ENCODE peak calls at places on chromosomes 1 and 21, in eight cellular contexts. One of them, this sample, is unnamed.

GRCh38 chr1:53949023-53949611 is 3.0 kb downstream of the LRRC42 start:
- DNase-seq in ovary: peak
- DNase-seq in transverse colon: no peak
- DNase-seq in stomach: no peak
- DNase-seq in spleen: no peak
- DNase-seq in A549: peak
- DNase-seq in adrenal gland: no peak
- DNase-seq in body of pancreas: peak
- DNase-seq in this sample: no peak

GRCh38 chr1:157585984-157586383 is 11.9 kb downstream of the FCRL4 start:
- DNase-seq in ovary: no peak
- DNase-seq in transverse colon: no peak
- DNase-seq in stomach: no peak
- DNase-seq in spleen: no peak
- DNase-seq in A549: no peak
- DNase-seq in adrenal gland: no peak
- DNase-seq in body of pancreas: no peak
- DNase-seq in this sample: no peak

GRCh38 chr21:28617300-28617699 is 375.4 kb downstream of the LTN1 start:
- DNase-seq in ovary: no peak
- DNase-seq in transverse colon: no peak
- DNase-seq in stomach: no peak
- DNase-seq in spleen: no peak
- DNase-seq in A549: no peak
- DNase-seq in adrenal gland: no peak
- DNase-seq in body of pancreas: no peak
- DNase-seq in this sample: no peak

GRCh38 chr1:77545970-77546369 is 136.5 kb downstream of the ZZZ3 start:
- DNase-seq in ovary: no peak
- DNase-seq in transverse colon: no peak
- DNase-seq in stomach: no peak
- DNase-seq in spleen: no peak
- DNase-seq in A549: no peak
- DNase-seq in adrenal gland: no peak
- DNase-seq in body of pancreas: no peak
- DNase-seq in this sample: no peak

GRCh38 chr1:203351037-203351625 is at the start of gene FMOD:
- DNase-seq in ovary: peak
- DNase-seq in transverse colon: peak
- DNase-seq in stomach: peak
- DNase-seq in spleen: no peak
- DNase-seq in A549: no peak
- DNase-seq in adrenal gland: peak
- DNase-seq in body of pancreas: peak
- DNase-seq in this sample: peak

GRCh38 chr1:164598719-164599118 is 39.7 kb downstream of the PBX1 start:
- DNase-seq in ovary: no peak
- DNase-seq in transverse colon: peak
- DNase-seq in stomach: no peak
- DNase-seq in spleen: no peak
- DNase-seq in A549: no peak
- DNase-seq in adrenal gland: no peak
- DNase-seq in body of pancreas: no peak
- DNase-seq in this sample: no peak

GRCh38 chr1:78176448-78176847 is 130.7 kb downstream of the GIPC2 start:
- DNase-seq in ovary: no peak
- DNase-seq in transverse colon: peak
- DNase-seq in stomach: no peak
- DNase-seq in spleen: no peak
- DNase-seq in A549: no peak
- DNase-seq in adrenal gland: no peak
- DNase-seq in body of pancreas: peak
- DNase-seq in this sample: no peak

GRCh38 chr1:231139125-231139649 is 22.7 kb upstream of the TRIM67 start:
- DNase-seq in ovary: no peak
- DNase-seq in transverse colon: no peak
- DNase-seq in stomach: no peak
- DNase-seq in spleen: no peak
- DNase-seq in A549: no peak
- DNase-seq in adrenal gland: no peak
- DNase-seq in body of pancreas: no peak
- DNase-seq in this sample: no peak

GRCh38 chr1:164914208-164914607 is 355.2 kb downstream of the PBX1 start:
- DNase-seq in ovary: no peak
- DNase-seq in transverse colon: no peak
- DNase-seq in stomach: no peak
- DNase-seq in spleen: no peak
- DNase-seq in A549: no peak
- DNase-seq in adrenal gland: no peak
- DNase-seq in body of pancreas: no peak
- DNase-seq in this sample: no peak

GRCh38 chr1:226569879-226570547 is 21.4 kb downstream of the STUM start:
- DNase-seq in ovary: no peak
- DNase-seq in transverse colon: no peak
- DNase-seq in stomach: no peak
- DNase-seq in spleen: peak
- DNase-seq in A549: peak
- DNase-seq in adrenal gland: no peak
- DNase-seq in body of pancreas: no peak
- DNase-seq in this sample: peak

GRCh38 chr21:26236281-26236680 is 65.7 kb upstream of the APP start:
- DNase-seq in ovary: no peak
- DNase-seq in transverse colon: no peak
- DNase-seq in stomach: no peak
- DNase-seq in spleen: no peak
- DNase-seq in A549: no peak
- DNase-seq in adrenal gland: no peak
- DNase-seq in body of pancreas: no peak
- DNase-seq in this sample: no peak

GRCh38 chr1:186806477-186806876 is 22.3 kb upstream of the PLA2G4A start:
- DNase-seq in ovary: no peak
- DNase-seq in transverse colon: no peak
- DNase-seq in stomach: no peak
- DNase-seq in spleen: no peak
- DNase-seq in A549: peak
- DNase-seq in adrenal gland: no peak
- DNase-seq in body of pancreas: peak
- DNase-seq in this sample: no peak

GRCh38 chr1:178038372-178038771 is 55.5 kb upstream of the RASAL2 start:
- DNase-seq in ovary: no peak
- DNase-seq in transverse colon: no peak
- DNase-seq in stomach: no peak
- DNase-seq in spleen: no peak
- DNase-seq in A549: no peak
- DNase-seq in adrenal gland: no peak
- DNase-seq in body of pancreas: no peak
- DNase-seq in this sample: no peak

GRCh38 chr1:212070720-212071302 is 35.3 kb downstream of the DTL start:
- DNase-seq in ovary: no peak
- DNase-seq in transverse colon: no peak
- DNase-seq in stomach: no peak
- DNase-seq in spleen: no peak
- DNase-seq in A549: peak
- DNase-seq in adrenal gland: no peak
- DNase-seq in body of pancreas: no peak
- DNase-seq in this sample: no peak

GRCh38 chr1:244097523-244098390 is 46.7 kb downstream of the ZBTB18 start:
- DNase-seq in ovary: no peak
- DNase-seq in transverse colon: no peak
- DNase-seq in stomach: no peak
- DNase-seq in spleen: no peak
- DNase-seq in A549: no peak
- DNase-seq in adrenal gland: no peak
- DNase-seq in body of pancreas: no peak
- DNase-seq in this sample: no peak

GRCh38 chr1:217713223-217713622 is 82.1 kb downstream of the SPATA17 start:
- DNase-seq in ovary: no peak
- DNase-seq in transverse colon: no peak
- DNase-seq in stomach: no peak
- DNase-seq in spleen: no peak
- DNase-seq in A549: no peak
- DNase-seq in adrenal gland: no peak
- DNase-seq in body of pancreas: no peak
- DNase-seq in this sample: no peak

GRCh38 chr21:39088831-39089380 is 94.3 kb downstream of the PSMG1 start:
- DNase-seq in ovary: no peak
- DNase-seq in transverse colon: no peak
- DNase-seq in stomach: no peak
- DNase-seq in spleen: peak
- DNase-seq in A549: no peak
- DNase-seq in adrenal gland: no peak
- DNase-seq in body of pancreas: no peak
- DNase-seq in this sample: no peak

GRCh38 chr1:226104671-226105121 is 42.2 kb downstream of the H3-3A start:
- DNase-seq in ovary: no peak
- DNase-seq in transverse colon: no peak
- DNase-seq in stomach: no peak
- DNase-seq in spleen: peak
- DNase-seq in A549: no peak
- DNase-seq in adrenal gland: no peak
- DNase-seq in body of pancreas: no peak
- DNase-seq in this sample: no peak

DNA sequence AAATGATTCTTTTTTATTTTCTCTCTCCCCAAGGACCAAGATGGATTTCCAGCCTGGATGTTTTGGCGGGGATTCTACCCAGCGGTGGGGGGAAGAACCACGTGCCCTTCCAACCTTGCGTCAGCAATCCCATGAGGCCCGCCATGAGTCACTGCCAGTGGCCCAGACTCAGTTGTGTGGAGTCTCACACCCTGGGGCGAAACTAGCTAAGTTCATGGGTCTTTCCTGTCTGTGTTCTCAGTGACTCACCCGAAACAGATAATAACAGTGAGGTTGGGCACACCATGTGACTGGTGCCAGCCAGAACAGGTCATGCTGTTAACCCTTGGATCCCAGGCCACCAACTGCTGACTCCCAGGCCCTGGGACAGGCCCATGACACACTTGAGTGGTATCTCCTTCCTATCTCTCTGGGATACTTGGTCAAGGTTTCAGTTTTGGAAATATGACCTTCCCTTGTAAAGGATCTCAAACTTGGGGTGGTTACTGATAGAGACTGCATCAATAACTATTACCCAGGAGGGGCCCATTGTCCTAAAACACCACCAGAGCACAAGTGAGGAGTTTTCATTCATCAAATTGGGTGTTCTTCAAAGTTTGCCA is 98.0 kb upstream of the DUSP10 start:
- DNase-seq in ovary: no peak
- DNase-seq in transverse colon: peak
- DNase-seq in stomach: peak
- DNase-seq in spleen: no peak
- DNase-seq in A549: peak
- DNase-seq in adrenal gland: peak
- DNase-seq in body of pancreas: peak
- DNase-seq in this sample: peak
- TF ChIP-seq POLR2A in ovary: no peak
- TF ChIP-seq POLR2A in transverse colon: no peak
- TF ChIP-seq POLR2A in stomach: no peak
- TF ChIP-seq POLR2A in spleen: no peak
- TF ChIP-seq POLR2A in A549: no peak
- TF ChIP-seq POLR2A in adrenal gland: no peak
- TF ChIP-seq POLR2A in body of pancreas: no peak
- TF ChIP-seq POLR2A in this sample: no peak

DNA sequence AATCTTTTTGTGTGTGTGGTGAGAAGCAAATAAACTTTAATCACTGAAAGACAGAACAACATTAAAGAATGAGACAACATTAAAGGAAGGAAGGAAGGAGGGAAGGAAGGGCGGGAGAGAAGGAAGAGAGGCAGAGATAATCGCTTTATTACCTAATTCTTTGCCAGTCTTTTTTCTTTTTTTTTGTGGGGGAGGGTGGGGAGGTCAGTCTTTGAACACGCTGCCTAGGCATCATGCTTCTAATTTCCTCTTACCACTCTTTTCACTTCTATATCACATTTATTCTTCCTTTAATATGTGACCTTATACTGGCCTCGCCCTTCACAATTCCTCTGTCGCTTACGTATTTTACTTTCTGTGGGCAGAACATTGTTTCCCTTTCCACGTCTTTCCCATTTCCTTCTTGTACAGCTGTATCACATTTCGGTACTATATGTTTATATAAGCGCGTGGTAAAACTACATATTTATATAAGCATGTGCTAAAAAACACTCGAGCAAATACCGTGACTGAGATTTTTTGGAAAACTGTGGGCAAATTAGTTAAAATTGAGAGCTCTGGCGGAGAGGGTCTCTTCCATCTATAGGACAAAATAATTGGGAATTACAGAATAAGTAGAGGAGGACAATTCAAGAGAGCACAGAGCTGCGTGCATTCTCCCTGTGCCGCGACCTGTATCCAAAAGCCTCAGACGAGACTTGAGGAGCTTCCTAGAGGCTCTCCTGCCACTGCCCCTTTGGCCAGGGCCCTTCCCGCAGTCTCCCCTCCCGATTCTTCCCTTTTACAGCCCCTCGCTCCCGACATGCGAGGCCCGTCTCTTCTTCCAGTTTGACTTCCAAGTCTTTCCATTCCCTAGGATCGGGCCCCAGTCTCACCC is 812 bp upstream of the PRKAA2 start:
- DNase-seq in ovary: peak
- DNase-seq in transverse colon: peak
- DNase-seq in stomach: no peak
- DNase-seq in spleen: no peak
- DNase-seq in A549: no peak
- DNase-seq in adrenal gland: no peak
- DNase-seq in body of pancreas: peak
- DNase-seq in this sample: no peak
- H3K4me3 ChIP-seq in ovary: peak
- H3K4me3 ChIP-seq in transverse colon: peak
- H3K4me3 ChIP-seq in stomach: peak
- H3K4me3 ChIP-seq in spleen: peak
- H3K4me3 ChIP-seq in A549: peak
- H3K4me3 ChIP-seq in adrenal gland: no peak
- H3K4me3 ChIP-seq in body of pancreas: peak
- H3K4me3 ChIP-seq in this sample: peak

DNA sequence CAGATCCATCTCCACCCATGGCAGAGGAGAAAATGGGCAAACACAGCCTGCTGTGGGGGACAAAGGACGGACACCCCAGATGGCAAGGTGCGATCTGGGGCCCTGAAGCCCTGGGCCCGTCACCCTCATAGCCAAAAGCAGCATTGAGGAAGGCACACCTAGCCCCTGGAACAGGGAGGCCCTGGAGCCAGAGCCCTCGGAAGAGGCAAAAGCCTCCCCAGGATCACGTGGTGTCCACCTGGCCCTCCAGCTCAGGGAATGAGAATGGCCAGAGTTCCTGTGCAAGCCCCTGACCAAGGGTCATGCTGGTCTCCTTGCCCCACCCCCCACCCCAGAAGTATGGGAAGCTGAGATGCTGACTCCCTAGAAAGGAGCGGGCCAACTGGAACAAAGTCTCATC is 971 bp upstream of the PDZK1IP1 start:
- DNase-seq in ovary: no peak
- DNase-seq in transverse colon: no peak
- DNase-seq in stomach: peak
- DNase-seq in spleen: peak
- DNase-seq in A549: no peak
- DNase-seq in adrenal gland: no peak
- DNase-seq in body of pancreas: no peak
- DNase-seq in this sample: no peak
- TF ChIP-seq CTCF in ovary: no peak
- TF ChIP-seq CTCF in transverse colon: no peak
- TF ChIP-seq CTCF in stomach: no peak
- TF ChIP-seq CTCF in spleen: no peak
- TF ChIP-seq CTCF in A549: no peak
- TF ChIP-seq CTCF in adrenal gland: no peak
- TF ChIP-seq CTCF in body of pancreas: no peak
- TF ChIP-seq CTCF in this sample: no peak

GRCh38 chr1:206685256-206685748 is 597 bp downstream of the MAPKAPK2 start:
- DNase-seq in ovary: peak
- DNase-seq in transverse colon: no peak
- DNase-seq in stomach: no peak
- DNase-seq in spleen: peak
- DNase-seq in A549: peak
- DNase-seq in adrenal gland: peak
- DNase-seq in body of pancreas: peak
- DNase-seq in this sample: peak
- TF ChIP-seq POLR2A in ovary: no peak
- TF ChIP-seq POLR2A in transverse colon: no peak
- TF ChIP-seq POLR2A in stomach: no peak
- TF ChIP-seq POLR2A in spleen: no peak
- TF ChIP-seq POLR2A in A549: no peak
- TF ChIP-seq POLR2A in adrenal gland: no peak
- TF ChIP-seq POLR2A in body of pancreas: no peak
- TF ChIP-seq POLR2A in this sample: no peak

This sample was measured in Peyer's patch.